ENCODE peak calls at places on chromosomes 6 and 20, in four cellular contexts. I is GM23338, H is NCI-H1105 treated with DMSO at 0.1 percent for 48 hours, O is NCI-H146. F is an unnamed sample.

GRCh38 chr6:32941412-32941784 is 570 bp upstream of the HLA-DMB start:
- DNase-seq in H (no peak), O (no peak), I (no peak), F (peak)

GRCh38 chr6:168941036-168941435 is 312.6 kb downstream of the THBS2 start:
- DNase-seq in I (no peak), O (no peak), H (no peak), F (no peak)

GRCh38 chr20:37319120-37319717 is 26.7 kb upstream of the SRC start:
- DNase-seq in H (no peak), I (peak), O (no peak), F (no peak)

GRCh38 chr6:41505084-41506049 is 40.8 kb upstream of the FOXP4 start:
- DNase-seq in H (peak), O (peak), I (peak), F (peak)

GRCh38 chr6:48959401-48960060 is 503.5 kb downstream of the MMUT start:
- DNase-seq in O (peak), H (no peak), I (no peak), F (no peak)

GRCh38 chr6:110897433-110897832 is 22.8 kb downstream of the AMD1 start:
- DNase-seq in O (no peak), I (no peak), H (no peak), F (no peak)

GRCh38 chr6:109050447-109051102 is 44.1 kb downstream of the SESN1 start:
- DNase-seq in O (no peak), H (no peak), I (no peak), F (no peak)

GRCh38 chr6:87378947-87379346 is 28.8 kb upstream of the CFAP206 start:
- DNase-seq in O (no peak), I (no peak), H (no peak), F (no peak)

GRCh38 chr20:59322813-59323469 is 22.5 kb downstream of the EDN3 start:
- DNase-seq in H (no peak), I (no peak), O (no peak), F (no peak)

GRCh38 chr6:43744931-43745727 is 24.9 kb upstream of the VEGFA start:
- DNase-seq in H (no peak), O (no peak), I (no peak), F (no peak)

GRCh38 chr20:62555642-62556420 is 80.0 kb upstream of the GATA5 start:
- DNase-seq in I (no peak), H (no peak), O (no peak), F (no peak)

GRCh38 chr6:14125346-14125745 is 7.8 kb downstream of the CD83 start:
- DNase-seq in H (no peak), I (no peak), O (no peak), F (no peak)

GRCh38 chr6:75855047-75855446 is 106.0 kb downstream of the MYO6 start:
- DNase-seq in I (peak), O (peak), H (peak), F (no peak)

GRCh38 chr6:45637611-45638257 is 260.0 kb upstream of the SUPT3H start:
- DNase-seq in H (no peak), O (no peak), I (no peak), F (no peak)

GRCh38 chr6:148954934-148955915 is 208.4 kb downstream of the UST start:
- DNase-seq in I (no peak), O (peak), H (no peak), F (no peak)

GRCh38 chr20:31707994-31708744 is 14.5 kb downstream of the BCL2L1 start:
- DNase-seq in H (peak), I (peak), O (peak), F (peak)

GRCh38 chr6:35769211-35769610 is 7.2 kb upstream of the CLPSL2 start:
- DNase-seq in H (no peak), O (no peak), I (no peak), F (no peak)

GRCh38 chr6:150290429-150290828 is 78.4 kb upstream of the IYD start:
- DNase-seq in I (no peak), O (no peak), H (no peak), F (no peak)

GRCh38 chr6:56953597-56954388 is 1.1 kb upstream of the BEND6 start:
- DNase-seq in O (no peak), H (no peak), I (peak), F (no peak)

GRCh38 chr6:157962601-157963084 is 19.0 kb upstream of the SYNJ2 start:
- DNase-seq in I (no peak), O (no peak), H (no peak), F (no peak)

GRCh38 chr20:63475209-63475608 is 2.8 kb upstream of the KCNQ2 start:
- DNase-seq in O (no peak), I (peak), H (no peak), F (no peak)

GRCh38 chr20:59948828-59949720 is 8.9 kb downstream of the FAM217B start:
- DNase-seq in I (peak), O (peak), H (peak), F (peak)